ENCODE peak calls at places on chromosomes 3 and 15, in five cellular contexts. One of them, this sample, is unnamed.

GRCh38 chr3:160400048-160400630 is 689 bp downstream of the SMC4 start:
- DNase-seq in frontal cortex: peak; percentile 27
- DNase-seq in NAMALWA: peak; percentile 56
- DNase-seq in upper lobe of left lung: peak; percentile 86
- DNase-seq in iPS-NIHi11: peak; percentile 17
- DNase-seq in this sample: peak; percentile 57

GRCh38 chr3:147529551-147529950 is 120.4 kb downstream of the ZIC1 start:
- DNase-seq in NAMALWA: no peak
- DNase-seq in iPS-NIHi11: no peak
- DNase-seq in frontal cortex: no peak
- DNase-seq in upper lobe of left lung: no peak
- DNase-seq in this sample: no peak

GRCh38 chr3:112634786-112635541 is 6.0 kb downstream of the CCDC80 start:
- DNase-seq in upper lobe of left lung: no peak
- DNase-seq in frontal cortex: no peak
- DNase-seq in iPS-NIHi11: no peak
- DNase-seq in NAMALWA: no peak
- DNase-seq in this sample: peak; percentile 49

GRCh38 chr3:18559323-18559972 is 134.3 kb upstream of the SATB1 start:
- DNase-seq in upper lobe of left lung: no peak
- DNase-seq in iPS-NIHi11: peak; percentile 68
- DNase-seq in NAMALWA: peak; percentile 68
- DNase-seq in frontal cortex: no peak
- DNase-seq in this sample: peak; percentile 43

GRCh38 chr3:7444886-7445285 is 584.0 kb downstream of the GRM7 start:
- DNase-seq in upper lobe of left lung: no peak
- DNase-seq in iPS-NIHi11: no peak
- DNase-seq in NAMALWA: no peak
- DNase-seq in frontal cortex: no peak
- DNase-seq in this sample: no peak

GRCh38 chr3:79973917-79974595 is 206.3 kb upstream of the ROBO1 start:
- DNase-seq in frontal cortex: no peak
- DNase-seq in iPS-NIHi11: no peak
- DNase-seq in upper lobe of left lung: no peak
- DNase-seq in NAMALWA: no peak
- DNase-seq in this sample: no peak

GRCh38 chr3:14406762-14407161 is 4.4 kb downstream of the SLC6A6 start:
- DNase-seq in frontal cortex: no peak
- DNase-seq in iPS-NIHi11: no peak
- DNase-seq in upper lobe of left lung: no peak
- DNase-seq in NAMALWA: no peak
- DNase-seq in this sample: no peak

GRCh38 chr15:62777657-62778056 is 264.9 kb upstream of the TPM1 start:
- DNase-seq in frontal cortex: no peak
- DNase-seq in upper lobe of left lung: no peak
- DNase-seq in iPS-NIHi11: no peak
- DNase-seq in NAMALWA: no peak
- DNase-seq in this sample: no peak

GRCh38 chr3:98809561-98809960 is 46.4 kb downstream of the ST3GAL6 start:
- DNase-seq in iPS-NIHi11: no peak
- DNase-seq in upper lobe of left lung: no peak
- DNase-seq in NAMALWA: no peak
- DNase-seq in frontal cortex: no peak
- DNase-seq in this sample: no peak

GRCh38 chr3:100044369-100044768 is 69.9 kb downstream of the FILIP1L start:
- DNase-seq in iPS-NIHi11: no peak
- DNase-seq in frontal cortex: no peak
- DNase-seq in NAMALWA: peak; percentile 79
- DNase-seq in upper lobe of left lung: no peak
- DNase-seq in this sample: peak; percentile 55

GRCh38 chr3:172159376-172159775 is 120.0 kb downstream of the FNDC3B start:
- DNase-seq in frontal cortex: no peak
- DNase-seq in iPS-NIHi11: no peak
- DNase-seq in upper lobe of left lung: no peak
- DNase-seq in NAMALWA: no peak
- DNase-seq in this sample: no peak

GRCh38 chr3:149575213-149575961 is 82.4 kb downstream of the WWTR1 start:
- DNase-seq in frontal cortex: no peak
- DNase-seq in upper lobe of left lung: no peak
- DNase-seq in NAMALWA: no peak
- DNase-seq in iPS-NIHi11: no peak
- DNase-seq in this sample: no peak

This sample was measured in MM.1S.